ENCODE peak calls at places on chromosomes 4 and X, in four cellular contexts. E is mesendoderm, G is IMR-90, O is H1. S is an unnamed sample.

GRCh38 chrX:132615396-132616131 is 126.7 kb upstream of the MBNL3 start:
- DNase-seq in E (peak), G (peak), O (peak), S (peak)

GRCh38 chr4:41058426-41058825 is 155.9 kb downstream of the APBB2 start:
- DNase-seq in E (no peak), G (peak), O (no peak), S (no peak)

GRCh38 chr4:152415980-152416379 is 119.9 kb downstream of the FBXW7 start:
- DNase-seq in E (no peak), G (peak), O (no peak), S (no peak)

GRCh38 chr4:101711590-101712255 is 78.8 kb upstream of the BANK1 start:
- DNase-seq in E (no peak), G (no peak), O (no peak), S (no peak)

GRCh38 chrX:16711219-16712115 is 1.0 kb downstream of the CTPS2 start:
- DNase-seq in E (no peak), G (no peak), O (no peak), S (no peak)

GRCh38 chrX:14529288-14529989 is at the start of gene GLRA2:
- DNase-seq in E (peak), G (peak), O (no peak), S (peak)

GRCh38 chrX:6203462-6204215 is 25.0 kb downstream of the NLGN4X start:
- DNase-seq in E (peak), G (no peak), O (no peak), S (no peak)

GRCh38 chr4:153432971-153433752 is 33.0 kb upstream of the TMEM131L start:
- DNase-seq in E (peak), G (peak), O (peak), S (peak)

GRCh38 chrX:134886201-134886600 is 104.6 kb upstream of the SMIM10 start:
- DNase-seq in E (peak), G (peak), O (no peak), S (no peak)

GRCh38 chrX:38704146-38704882 is 96.9 kb upstream of the MID1IP1 start:
- DNase-seq in E (no peak), G (no peak), O (no peak), S (no peak)

GRCh38 chrX:109679820-109680219 is 53.2 kb downstream of the ACSL4 start:
- DNase-seq in E (no peak), G (peak), O (no peak), S (no peak)

GRCh38 chr4:30258949-30259348 is 461.2 kb upstream of the PCDH7 start:
- DNase-seq in E (no peak), G (no peak), O (no peak), S (no peak)

GRCh38 chr4:64001229-64001898 is 407.9 kb downstream of the TECRL start:
- DNase-seq in E (no peak), G (no peak), O (no peak), S (no peak)

GRCh38 chr4:174314770-174315169 is 31.1 kb downstream of the CEP44 start:
- DNase-seq in E (peak), G (peak), O (peak), S (peak)

GRCh38 chr4:112516401-112517066 is 554 bp upstream of the NEUROG2 start:
- DNase-seq in E (peak), G (no peak), O (no peak), S (peak)

GRCh38 chr4:52057196-52057595 is 6.1 kb downstream of the SPATA18 start:
- DNase-seq in E (no peak), G (no peak), O (no peak), S (no peak)

GRCh38 chr4:76058302-76058701 is 16.2 kb upstream of the ART3 start:
- DNase-seq in E (no peak), G (no peak), O (no peak), S (no peak)

GRCh38 chr4:182556576-182556975 is 313.4 kb downstream of the TENM3 start:
- DNase-seq in E (peak), G (peak), O (no peak), S (no peak)

GRCh38 chr4:182236186-182236585 is 7.0 kb upstream of the TENM3 start:
- DNase-seq in E (no peak), G (peak), O (no peak), S (no peak)

GRCh38 chr4:39466747-39467146 is 7.9 kb downstream of the LIAS start:
- DNase-seq in E (no peak), G (peak), O (no peak), S (no peak)

GRCh38 chrX:53284684-53285447 is 3.5 kb upstream of the IQSEC2 start:
- DNase-seq in E (peak), G (peak), O (peak), S (peak)

GRCh38 chrX:119502727-119503483 is 34.7 kb downstream of the SLC25A5 start:
- DNase-seq in E (no peak), G (peak), O (no peak), S (peak)

GRCh38 chrX:72094894-72095293 is 36.8 kb downstream of the RTL5 start:
- DNase-seq in E (peak), G (peak), O (no peak), S (no peak)

GRCh38 chrX:136656596-136656995 is 8.6 kb downstream of the CD40LG start:
- DNase-seq in E (no peak), G (no peak), O (no peak), S (no peak)

GRCh38 chrX:18833071-18833731 is 125.8 kb downstream of the PPEF1 start:
- DNase-seq in E (no peak), G (peak), O (no peak), S (no peak)

GRCh38 chr4:161573836-161574235 is 590.0 kb downstream of the FSTL5 start:
- DNase-seq in E (peak), G (no peak), O (no peak), S (no peak)

GRCh38 chr4:152594981-152595916 is 59.4 kb upstream of the FBXW7 start:
- DNase-seq in E (no peak), G (no peak), O (no peak), S (no peak)

GRCh38 chrX:95346854-95347253 is 1337.8 kb upstream of the DIAPH2 start:
- DNase-seq in E (peak), G (peak), O (no peak), S (no peak)

GRCh38 chr4:10117424-10118354 is 1.1 kb upstream of the WDR1 start:
- DNase-seq in E (no peak), G (no peak), O (no peak), S (no peak)

GRCh38 chr4:38664704-38665401 is 854 bp downstream of the KLF3 start:
- DNase-seq in E (peak), G (peak), O (no peak), S (peak)

GRCh38 chrX:30920271-30920670 is 31.2 kb upstream of the TAB3 start:
- DNase-seq in E (peak), G (no peak), O (no peak), S (no peak)

GRCh38 chr4:150082241-150082640 is 4.0 kb downstream of the DCLK2 start:
- DNase-seq in E (no peak), G (no peak), O (no peak), S (no peak)

GRCh38 chrX:67614414-67614813 is 70.6 kb downstream of the AR start:
- DNase-seq in E (no peak), G (peak), O (no peak), S (no peak)

GRCh38 chr4:133865606-133866327 is 335.8 kb downstream of the PABPC4L start:
- DNase-seq in E (peak), G (peak), O (no peak), S (no peak)

GRCh38 chr4:176498857-176499256 is 179.1 kb downstream of the SPCS3 start:
- DNase-seq in E (no peak), G (peak), O (no peak), S (no peak)

GRCh38 chr4:99457270-99457669 is 22.1 kb upstream of the ADH7 start:
- DNase-seq in E (peak), G (no peak), O (no peak), S (no peak)

GRCh38 chr4:8690811-8691775 is 98.5 kb downstream of the CPZ start:
- DNase-seq in E (no peak), G (no peak), O (no peak), S (peak)

GRCh38 chr4:172997851-172998250 is 170.8 kb upstream of the GALNT7 start:
- DNase-seq in E (no peak), G (peak), O (no peak), S (no peak)

GRCh38 chr4:32000846-32001488 is 1280.8 kb downstream of the PCDH7 start:
- DNase-seq in E (peak), G (no peak), O (no peak), S (no peak)
- H4K5ac ChIP-seq in E (no peak), G (no peak), O (no peak), S (no peak)

GRCh38 chr4:162707962-162708361 is 458.7 kb downstream of the NAF1 start:
- DNase-seq in E (no peak), G (no peak), O (no peak), S (no peak)
- H4K5ac ChIP-seq in E (no peak), G (no peak), O (no peak), S (no peak)

DNA sequence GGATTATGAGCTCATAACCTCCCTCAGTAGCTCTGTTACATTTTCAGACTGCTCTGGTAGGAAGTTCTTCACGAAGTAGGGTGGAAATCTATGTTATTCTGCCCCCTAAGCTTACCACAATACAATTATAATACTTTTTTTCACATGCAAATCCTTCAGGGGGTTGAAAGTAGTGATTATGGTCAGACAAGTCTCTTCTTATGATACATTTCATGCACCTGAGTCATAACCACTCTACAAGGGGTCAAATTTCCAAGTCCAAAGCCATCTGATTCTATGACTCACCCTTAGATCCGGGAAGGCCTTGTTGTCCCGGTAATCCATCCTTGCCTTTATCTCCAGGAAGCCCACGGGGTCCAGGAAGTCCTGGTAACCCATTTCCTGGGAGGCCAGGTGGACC is 95.2 kb downstream of the ATG4A start:
- DNase-seq in E (no peak), G (peak), O (no peak), S (no peak)
- H4K5ac ChIP-seq in E (no peak), G (no peak), O (no peak), S (no peak)

GRCh38 chr4:25090516-25090915 is 59.8 kb upstream of the LGI2 start:
- DNase-seq in E (no peak), G (peak), O (no peak), S (no peak)
- H4K5ac ChIP-seq in E (no peak), G (no peak), O (no peak), S (no peak)

DNA sequence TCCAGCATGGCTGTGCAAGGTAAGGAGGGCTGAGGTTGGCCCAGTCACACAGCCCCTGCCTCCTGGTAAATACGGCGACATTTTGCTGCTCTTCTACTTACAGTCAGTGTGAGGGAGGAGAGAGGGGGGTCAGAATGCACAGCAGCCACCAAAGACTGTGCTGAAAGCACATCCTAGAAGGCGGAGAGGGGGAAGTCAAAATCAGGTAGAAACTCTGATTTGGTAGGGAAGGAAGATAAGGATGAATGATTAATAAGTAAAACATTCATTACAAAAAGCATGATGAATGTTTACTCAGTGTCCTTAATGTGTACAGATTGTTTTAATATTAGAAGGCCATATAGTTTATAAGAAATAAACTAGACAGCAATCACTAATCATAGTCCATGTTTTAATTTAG is 57.5 kb downstream of the ADD1 start:
- DNase-seq in E (no peak), G (no peak), O (no peak), S (no peak)
- H4K5ac ChIP-seq in E (no peak), G (no peak), O (no peak), S (no peak)

DNA sequence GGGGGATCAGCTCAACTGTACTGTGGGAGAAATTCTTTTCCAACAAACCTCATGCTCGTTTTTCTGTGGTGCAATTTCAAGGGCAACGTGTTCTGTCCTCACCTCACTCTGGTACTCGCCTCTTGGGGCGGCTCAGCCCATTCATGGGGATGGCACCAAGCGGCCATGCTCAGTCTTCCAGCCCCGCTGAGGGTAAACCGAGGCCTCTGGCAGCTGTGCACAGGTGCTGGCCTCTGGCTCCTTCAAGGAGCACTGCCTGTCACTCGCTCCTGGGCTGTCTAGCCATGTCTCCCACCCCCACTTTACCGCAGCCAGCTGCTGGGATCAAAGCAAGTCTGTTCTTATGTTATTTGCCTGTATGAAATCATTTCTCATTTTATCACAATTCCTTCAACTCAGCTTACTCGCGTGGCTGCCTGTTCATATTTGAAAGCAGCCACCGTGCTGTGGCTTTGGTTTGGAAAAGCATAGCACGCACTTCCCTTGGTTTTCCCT is 70.2 kb downstream of the MTMR1 start:
- DNase-seq in E (no peak), G (no peak), O (no peak), S (no peak)
- H4K5ac ChIP-seq in E (no peak), G (no peak), O (no peak), S (no peak)

S was measured in H9.